ENCODE peak calls at places on chromosomes 11 and 22, in five cellular contexts. F is AG04449, O is GM20000, G is cardiac fibroblast, M is HCT116. R is an unnamed sample.

GRCh38 chr11:35288817-35289541 is 130.4 kb downstream of the SLC1A2 start:
- DNase-seq in F (peak; percentile 16), O (no peak), G (peak; percentile 86), M (no peak), R (no peak)

GRCh38 chr11:78851883-78852586 is 277.4 kb upstream of the NARS2 start:
- DNase-seq in M (no peak), O (no peak), G (no peak), F (no peak), R (no peak)

GRCh38 chr11:63478896-63479295 is 12.1 kb downstream of the PLAAT5 start:
- DNase-seq in G (peak; percentile 83), F (peak; percentile 37), O (peak; percentile 83), M (peak; percentile 68), R (peak; percentile 39)

GRCh38 chr11:802693-803466 is 2.2 kb downstream of the PIDD1 start:
- DNase-seq in G (no peak), O (no peak), F (no peak), M (no peak), R (no peak)

GRCh38 chr11:2483426-2483825 is 38.6 kb downstream of the KCNQ1 start:
- DNase-seq in G (no peak), F (no peak), M (no peak), O (no peak), R (no peak)

GRCh38 chr22:28230682-28231081 is 311.6 kb upstream of the PITPNB start:
- DNase-seq in F (no peak), G (peak; percentile 46), M (no peak), O (no peak), R (no peak)

GRCh38 chr11:71300187-71300586 is 47.8 kb upstream of the SHANK2 start:
- DNase-seq in M (no peak), O (no peak), G (peak; percentile 10), F (no peak), R (no peak)

GRCh38 chr22:38655532-38656255 is 498 bp downstream of the FAM227A start:
- DNase-seq in M (no peak), O (peak; percentile 19), F (no peak), G (peak; percentile 15), R (no peak)

DNA sequence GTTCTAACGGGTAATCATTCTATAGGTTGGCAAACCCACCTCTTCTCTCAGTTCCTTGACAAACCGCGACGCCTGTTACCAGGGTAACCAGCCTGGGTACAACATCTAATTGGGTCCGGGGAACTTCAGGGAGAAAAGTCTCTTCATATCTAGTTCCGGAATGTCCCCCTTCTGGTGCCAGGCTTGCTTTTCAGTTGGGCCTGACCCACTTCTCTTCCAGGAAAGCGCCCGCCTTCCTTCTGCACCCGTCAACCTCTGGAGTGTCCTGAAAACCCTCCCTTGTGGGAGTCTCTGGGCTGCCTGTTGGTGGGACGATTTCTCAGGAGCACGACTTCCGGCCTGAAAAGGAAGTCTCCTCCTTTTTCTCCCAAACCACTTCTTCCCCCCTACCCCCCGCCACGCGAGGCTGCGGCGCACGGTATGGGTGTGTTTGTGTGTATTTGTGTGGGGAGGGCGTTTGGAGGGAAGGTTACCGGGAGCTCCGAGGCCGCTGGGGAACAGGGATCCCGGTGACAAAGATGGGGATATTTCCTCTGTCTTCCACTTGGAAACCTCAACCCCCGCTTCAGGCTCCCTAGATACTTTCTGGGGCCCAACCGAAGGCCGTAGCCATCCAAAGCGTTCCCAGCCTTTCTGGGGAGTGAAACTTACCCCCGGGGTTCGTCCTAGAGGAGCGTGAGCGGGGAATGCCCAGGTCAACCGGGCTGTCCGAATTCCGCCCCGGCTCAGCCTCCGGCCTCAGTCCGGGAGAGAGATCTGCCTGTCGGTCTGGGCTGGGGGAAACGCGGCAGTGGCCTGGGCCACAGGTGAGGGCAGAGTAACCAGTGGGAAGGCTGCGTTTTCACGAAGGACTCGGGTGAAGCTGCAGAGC is at the start of the genes NKAPD1 and PIH1D2:
- DNase-seq in G (peak; percentile 96), M (peak; percentile 83), O (peak; percentile 71), F (peak; percentile 51), R (peak; percentile 71)
- TF ChIP-seq CTCF in G (peak; percentile 13), M (peak; percentile 9), O (no peak), F (no peak), R (peak; percentile 7)

DNA sequence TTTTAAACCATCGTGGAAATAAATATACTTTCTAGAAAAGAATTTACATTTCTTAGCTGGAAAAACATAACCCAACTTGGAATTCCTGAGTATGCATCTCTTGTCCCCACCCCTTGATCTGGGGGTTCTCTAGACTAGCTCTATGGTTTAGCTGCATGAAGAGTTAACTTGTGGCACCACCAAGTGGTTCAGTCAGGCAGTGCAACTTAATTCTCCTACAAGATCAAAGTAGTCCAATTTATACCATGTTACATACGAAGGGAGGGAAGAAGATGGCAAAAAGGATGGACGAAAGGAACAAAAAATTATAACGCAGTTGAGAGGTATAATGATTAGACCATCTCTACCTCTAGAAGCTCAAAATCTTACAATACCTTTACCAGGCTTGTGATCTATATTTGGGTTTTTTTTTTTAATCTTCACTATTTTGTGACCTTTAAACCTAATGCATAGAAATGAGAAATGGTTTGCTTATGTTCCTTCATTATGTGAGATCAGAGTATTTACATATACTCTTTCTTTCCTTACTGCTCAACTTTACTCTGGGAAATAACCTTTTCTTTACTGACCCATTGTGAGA is 28.5 kb upstream of the ALKBH3 start:
- DNase-seq in G (peak; percentile 87), O (peak; percentile 56), F (peak; percentile 50), M (peak; percentile 67), R (no peak)
- TF ChIP-seq CTCF in G (peak; percentile 83), O (peak; percentile 48), F (peak; percentile 74), M (peak; percentile 69), R (peak; percentile 88)

GRCh38 chr11:69788956-69789355 is 13.8 kb upstream of the FGF4 start:
- DNase-seq in F (no peak), G (no peak), M (no peak), O (no peak), R (no peak)
- TF ChIP-seq CTCF in F (no peak), G (no peak), M (no peak), O (no peak), R (no peak)

GRCh38 chr22:21450320-21450831 is 16.8 kb upstream of the TMEM191C start:
- DNase-seq in G (no peak), O (no peak), F (no peak), M (no peak), R (no peak)
- TF ChIP-seq CTCF in G (no peak), O (no peak), F (no peak), M (no peak), R (no peak)

GRCh38 chr22:37351268-37351667 is 69.0 kb downstream of the CYTH4 start:
- DNase-seq in M (no peak), O (no peak), F (no peak), G (no peak), R (no peak)
- TF ChIP-seq CTCF in M (no peak), O (no peak), F (no peak), G (no peak), R (no peak)

GRCh38 chr11:126132319-126132718 is 69.7 kb upstream of the CDON start:
- DNase-seq in F (no peak), G (no peak), M (peak; percentile 8), O (no peak), R (no peak)
- TF ChIP-seq CTCF in F (no peak), G (no peak), M (no peak), O (no peak), R (peak; percentile 9)